ENCODE peak calls at places on chromosomes 13 and 19, in four cellular contexts. S is HAP-1, Q is mucosa of descending colon, D is BJ. H is an unnamed sample.

GRCh38 chr19:34337747-34338146 is 27.2 kb upstream of the GPI start:
- DNase-seq in S (no peak), Q (no peak), D (no peak), H (no peak)

GRCh38 chr19:17183858-17184271 is 31.3 kb upstream of the USE1 start:
- DNase-seq in S (no peak), Q (no peak), D (no peak), H (no peak)

GRCh38 chr19:39499082-39499642 is 415 bp downstream of the DLL3 start:
- DNase-seq in S (no peak), Q (no peak), D (no peak), H (no peak)

GRCh38 chr13:101942038-101942437 is 459.8 kb downstream of the FGF14 start:
- DNase-seq in S (peak), Q (no peak), D (no peak), H (peak)

GRCh38 chr13:67134322-67135129 is 95.6 kb downstream of the PCDH9 start:
- DNase-seq in S (no peak), Q (no peak), D (no peak), H (peak)

GRCh38 chr13:90386090-90386489 is 961.4 kb upstream of the MIR17HG start:
- DNase-seq in S (no peak), Q (no peak), D (no peak), H (no peak)

GRCh38 chr13:75415720-75416119 is 66.2 kb downstream of the TBC1D4 start:
- DNase-seq in S (no peak), Q (no peak), D (peak), H (peak)

GRCh38 chr13:66723606-66724005 is 506.5 kb downstream of the PCDH9 start:
- DNase-seq in S (no peak), Q (no peak), D (no peak), H (no peak)

GRCh38 chr19:7509625-7510024 is 6.3 kb upstream of the ZNF358 start:
- DNase-seq in S (peak), Q (no peak), D (no peak), H (no peak)

GRCh38 chr13:70987043-70987442 is 878.8 kb upstream of the KLHL1 start:
- DNase-seq in S (no peak), Q (no peak), D (no peak), H (no peak)

GRCh38 chr13:97977982-97978381 is 24.5 kb downstream of the IPO5 start:
- DNase-seq in S (no peak), Q (no peak), D (no peak), H (no peak)
- H3K4me3 ChIP-seq in S (peak), Q (no peak), D (peak), H (peak)

DNA sequence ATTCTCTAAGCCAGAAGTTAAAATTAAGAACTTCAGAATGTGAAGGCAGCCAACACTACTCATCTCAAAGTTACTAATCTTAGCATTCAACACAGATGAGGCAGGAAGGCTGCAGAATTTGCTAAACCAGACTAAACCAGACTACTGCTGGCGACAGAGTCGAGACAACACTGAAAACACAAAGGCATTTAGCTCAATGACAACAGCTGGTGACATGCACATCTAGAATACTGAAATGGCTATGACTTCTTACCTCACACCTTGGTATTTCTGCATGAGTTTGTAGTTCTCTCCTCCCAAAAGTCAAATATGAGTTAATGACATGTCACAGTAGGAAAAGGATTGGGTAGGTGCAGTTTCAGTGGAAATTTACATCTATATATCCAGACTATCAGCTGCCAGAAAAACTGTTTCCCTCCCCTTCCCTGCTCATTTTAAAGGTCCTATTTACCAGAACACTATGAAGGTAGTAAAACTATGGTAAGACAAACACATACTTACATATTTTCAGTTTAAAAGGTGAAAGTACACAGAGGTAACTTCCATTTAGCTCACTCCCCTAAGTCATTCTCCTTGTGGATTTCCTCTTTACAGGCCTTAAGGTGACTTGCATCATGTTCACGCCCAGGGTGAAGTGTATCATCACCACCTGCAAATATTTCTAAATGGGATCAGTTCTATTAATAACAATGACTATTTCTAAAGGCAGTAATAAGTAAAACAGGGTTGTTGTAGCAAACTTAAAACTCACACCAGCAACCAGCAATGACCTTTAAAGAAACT is 21.4 kb downstream of the FOXO1 start:
- DNase-seq in S (no peak), Q (no peak), D (no peak), H (no peak)
- H3K4me3 ChIP-seq in S (no peak), Q (no peak), D (no peak), H (no peak)

DNA sequence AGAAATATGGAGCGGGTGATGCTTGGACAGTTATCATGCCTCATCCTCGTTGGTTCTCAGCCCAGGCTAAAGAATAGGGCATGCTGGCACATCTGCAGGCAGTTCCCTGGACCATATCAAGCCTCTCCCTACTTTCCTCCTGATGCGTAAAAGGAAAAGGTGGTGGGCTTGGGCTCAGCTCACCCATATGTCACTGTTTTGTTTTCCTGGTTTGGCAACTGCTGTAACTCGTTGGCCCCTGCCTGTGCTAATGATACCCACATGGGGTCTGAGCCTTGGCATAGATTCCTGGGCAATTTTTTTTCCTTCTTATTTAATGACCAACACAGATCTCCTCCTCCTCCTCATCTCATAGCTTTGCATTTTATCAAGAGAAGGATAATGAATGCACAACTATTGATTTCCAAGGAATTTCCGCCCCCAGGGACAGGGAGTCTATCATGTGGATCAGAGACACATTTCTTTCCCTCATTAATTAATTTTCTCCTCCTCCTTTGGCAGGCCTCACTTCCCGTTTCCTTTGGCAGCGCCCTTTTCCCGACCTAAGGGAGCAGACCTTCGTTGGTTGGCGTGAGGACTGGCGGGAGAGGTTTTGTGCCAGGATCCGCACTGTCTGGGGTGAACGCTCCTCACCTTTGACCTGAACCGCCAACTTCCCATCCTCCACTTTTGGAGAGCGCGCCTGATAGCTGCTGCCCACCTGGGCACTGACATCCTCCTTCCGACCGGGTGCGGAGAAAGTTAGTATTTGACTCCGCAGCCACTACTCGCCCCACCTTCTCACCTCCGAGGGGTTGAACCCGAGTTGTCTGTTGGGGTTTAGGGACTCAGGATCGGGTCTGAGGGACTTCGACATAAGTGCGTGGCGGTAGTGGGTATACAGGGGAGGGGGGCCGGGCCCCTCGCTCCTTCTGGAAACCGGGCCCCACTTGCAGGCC is 3.4 kb upstream of the POU4F1 start:
- DNase-seq in S (no peak), Q (no peak), D (no peak), H (no peak)
- H3K4me3 ChIP-seq in S (no peak), Q (no peak), D (no peak), H (no peak)

DNA sequence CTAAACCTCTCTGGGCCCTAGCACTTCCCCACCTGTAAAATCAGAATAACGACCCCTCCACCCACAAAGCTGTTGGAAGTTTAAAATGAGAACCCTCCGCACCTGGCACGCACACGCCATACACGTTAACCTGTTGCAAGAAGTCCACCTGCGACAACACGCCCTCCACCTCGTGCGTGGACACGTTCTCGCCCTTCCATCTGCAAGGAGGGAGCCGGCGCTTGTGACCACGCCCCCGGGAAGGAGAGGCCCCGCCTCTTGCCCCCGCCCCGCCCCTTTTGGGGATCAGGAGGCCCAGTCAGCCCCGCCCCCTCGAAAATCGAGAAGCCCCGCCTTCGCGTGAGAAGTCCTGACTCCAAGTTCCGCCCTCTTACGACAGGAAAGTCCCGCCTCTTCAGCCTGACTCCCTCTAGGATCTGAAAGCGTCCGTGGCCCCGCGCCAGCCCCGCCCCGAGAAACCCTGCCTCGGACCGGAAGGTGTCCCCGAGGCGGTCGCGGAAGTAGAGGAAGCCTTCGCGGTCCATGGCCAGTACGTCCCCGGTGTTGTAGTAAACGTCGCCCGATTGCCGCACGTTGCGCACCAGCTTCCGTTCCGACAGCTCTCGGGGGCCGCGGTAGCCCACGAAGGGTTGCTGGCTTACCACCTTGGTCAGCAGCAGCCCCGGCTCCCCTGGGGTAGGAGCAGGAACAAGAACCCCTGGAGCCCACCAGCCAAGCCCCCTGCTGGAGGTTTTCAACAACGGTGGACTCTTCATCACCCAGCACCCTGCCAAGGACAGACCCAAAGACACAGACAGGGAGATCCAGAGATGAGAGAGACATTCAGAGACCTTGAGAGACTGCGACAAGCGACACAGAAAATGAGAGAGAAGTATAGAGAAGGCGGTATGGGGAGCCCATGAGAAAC is 12.5 kb downstream of the SLC27A5 start:
- DNase-seq in S (peak), Q (peak), D (peak), H (peak)
- H3K4me3 ChIP-seq in S (peak), Q (peak), D (peak), H (peak)

GRCh38 chr13:99970761-99971575 is 599 bp downstream of the ZIC5 start:
- DNase-seq in S (peak), Q (no peak), D (no peak), H (no peak)
- H3K4me3 ChIP-seq in S (peak), Q (no peak), D (no peak), H (no peak)

DNA sequence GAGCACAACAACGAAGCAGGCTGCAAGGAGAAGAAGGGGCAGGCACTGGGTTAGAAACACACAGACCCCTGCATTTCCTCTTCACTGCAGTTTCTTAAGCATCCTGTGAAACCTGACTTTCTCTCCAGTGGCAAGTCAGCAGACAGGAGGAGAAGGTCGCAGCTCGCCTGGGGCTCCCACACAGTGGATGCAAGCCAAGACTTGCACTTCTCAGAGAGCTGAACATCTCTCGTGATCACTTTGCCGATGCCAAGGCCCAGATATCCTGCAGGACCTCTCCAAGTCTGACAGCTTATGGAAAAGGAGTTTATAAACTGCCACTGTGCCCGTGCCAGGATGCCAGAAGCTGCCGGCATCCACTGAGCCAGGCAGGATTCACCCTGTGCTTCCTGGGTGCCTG is 18.4 kb downstream of the TMEM272 start:
- DNase-seq in S (no peak), Q (no peak), D (no peak), H (peak)
- H3K4me3 ChIP-seq in S (no peak), Q (no peak), D (no peak), H (no peak)

GRCh38 chr13:68369739-68370138 is 1139.6 kb upstream of the PCDH9 start:
- DNase-seq in S (no peak), Q (no peak), D (no peak), H (no peak)
- H3K4me3 ChIP-seq in S (no peak), Q (no peak), D (no peak), H (no peak)

DNA sequence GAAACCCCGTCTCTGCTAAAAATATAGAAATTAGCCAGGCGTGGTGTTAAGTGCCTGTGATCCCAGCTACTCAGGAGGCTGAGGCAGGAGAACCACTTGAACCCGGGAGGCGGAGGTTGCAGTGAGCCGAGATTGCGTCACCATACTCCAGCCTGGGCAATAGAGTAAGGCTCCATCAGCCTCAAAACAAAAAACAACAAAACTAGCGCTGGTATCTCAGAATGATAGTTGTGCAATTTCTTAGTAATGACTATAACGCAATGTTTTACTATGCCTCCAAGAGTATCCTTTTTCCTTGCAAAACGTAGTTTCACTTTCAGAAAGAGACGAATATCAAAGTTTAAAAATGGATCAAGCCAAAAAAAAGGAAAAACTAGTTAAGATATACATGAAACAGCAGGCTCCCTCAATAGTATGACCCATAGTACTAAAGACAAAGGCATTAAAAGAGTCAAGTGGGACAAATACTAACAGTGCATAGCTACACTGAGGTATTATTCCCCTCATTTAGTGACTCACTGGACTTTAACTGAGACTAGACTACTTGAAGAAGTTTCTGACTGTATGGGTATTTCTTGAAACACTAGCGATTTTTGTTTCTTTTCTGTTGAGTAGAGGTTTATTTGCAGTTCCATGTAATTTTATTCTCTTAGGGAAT is 10.5 kb upstream of the ITM2B start:
- DNase-seq in S (no peak), Q (no peak), D (no peak), H (peak)
- H3K4me3 ChIP-seq in S (no peak), Q (no peak), D (peak), H (peak)